ENCODE peak calls at places on chromosomes 6 and 20, in five cellular contexts. E is PC-3, K is OCI-LY7, R is HepG2, W is HCT116. S is an unnamed sample.
A peak's percentile ranks its signal among the peaks of the same experiment; 100 is the strongest.

GRCh38 chr6:136647363-136647763 is 97.1 kb upstream of the MAP7 start:
- DNase-seq in E (no peak), K (no peak), R (no peak), W (no peak), S (no peak)

GRCh38 chr6:157430834-157431233 is 49.8 kb downstream of the ZDHHC14 start:
- DNase-seq in E (no peak), K (no peak), R (no peak), W (no peak), S (no peak)

GRCh38 chr6:170048615-170049256 is 242.1 kb downstream of the DLL1 start:
- DNase-seq in E (peak; percentile 35), K (no peak), R (no peak), W (no peak), S (no peak)

GRCh38 chr6:42429042-42429574 is 22.6 kb downstream of the TRERF1 start:
- DNase-seq in E (no peak), K (no peak), R (no peak), W (no peak), S (no peak)

GRCh38 chr6:141152951-141153350 is 979.8 kb upstream of the GJE1 start:
- DNase-seq in E (peak; percentile 4), K (no peak), R (no peak), W (no peak), S (no peak)

GRCh38 chr6:104326173-104327001 is 533.3 kb downstream of the HACE1 start:
- DNase-seq in E (peak; percentile 69), K (no peak), R (no peak), W (no peak), S (peak; percentile 22)

GRCh38 chr6:14944593-14944992 is 301.3 kb upstream of the JARID2 start:
- DNase-seq in E (peak; percentile 35), K (no peak), R (no peak), W (no peak), S (peak; percentile 65)

GRCh38 chr6:122154912-122155516 is 244.4 kb upstream of the HSF2 start:
- DNase-seq in E (no peak), K (no peak), R (no peak), W (no peak), S (no peak)

GRCh38 chr20:37220796-37221195 is 40.8 kb downstream of the GHRH start:
- DNase-seq in E (no peak), K (no peak), R (no peak), W (no peak), S (no peak)

GRCh38 chr6:40552926-40553325 is 34.2 kb downstream of the LRFN2 start:
- DNase-seq in E (no peak), K (no peak), R (no peak), W (no peak), S (no peak)

GRCh38 chr6:152651986-152652385 is 14.8 kb upstream of the SYNE1 start:
- DNase-seq in E (no peak), K (no peak), R (no peak), W (no peak), S (no peak)

GRCh38 chr6:11009353-11009752 is 34.8 kb downstream of the ELOVL2 start:
- DNase-seq in E (peak; percentile 62), K (no peak), R (peak; percentile 65), W (peak; percentile 34), S (no peak)

GRCh38 chr6:6631526-6632276 is 43.2 kb downstream of the LY86 start:
- DNase-seq in E (peak; percentile 14), K (no peak), R (no peak), W (no peak), S (no peak)

GRCh38 chr20:57089701-57090144 is 176.7 kb downstream of the BMP7 start:
- DNase-seq in E (peak; percentile 83), K (peak; percentile 80), R (peak; percentile 63), W (peak; percentile 34), S (peak; percentile 57)

GRCh38 chr6:3277851-3278416 is 19.2 kb downstream of the PSMG4 start:
- DNase-seq in E (no peak), K (no peak), R (no peak), W (no peak), S (no peak)

GRCh38 chr6:17012421-17013225 is 89.2 kb upstream of the STMND1 start:
- DNase-seq in E (peak; percentile 15), K (no peak), R (no peak), W (no peak), S (no peak)

GRCh38 chr6:163443985-163444553 is 29.6 kb downstream of the QKI start:
- DNase-seq in E (no peak), K (no peak), R (peak; percentile 20), W (no peak), S (no peak)

GRCh38 chr6:25952535-25952934 is 10.1 kb upstream of the TRIM38 start:
- DNase-seq in E (no peak), K (no peak), R (no peak), W (no peak), S (no peak)

GRCh38 chr6:32181148-32181702 is 2.8 kb downstream of the AGER start:
- DNase-seq in E (no peak), K (no peak), R (no peak), W (no peak), S (no peak)

GRCh38 chr20:50034567-50035170 is 51.9 kb downstream of the SNAI1 start:
- DNase-seq in E (peak; percentile 88), K (no peak), R (no peak), W (no peak), S (no peak)

GRCh38 chr6:112802154-112802553 is 455.0 kb downstream of the RFPL4B start:
- DNase-seq in E (peak; percentile 63), K (no peak), R (no peak), W (no peak), S (no peak)

GRCh38 chr6:137013738-137014602 is 30.8 kb downstream of the IL20RA start:
- DNase-seq in E (peak; percentile 75), K (peak; percentile 4), R (peak; percentile 18), W (peak; percentile 26), S (peak; percentile 52)

GRCh38 chr6:117601811-117602150 is 530 bp downstream of the GOPC start:
- DNase-seq in E (no peak), K (peak; percentile 45), R (no peak), W (no peak), S (no peak)

GRCh38 chr6:137731960-137732616 is 135.0 kb upstream of the TNFAIP3 start:
- DNase-seq in E (peak; percentile 86), K (no peak), R (peak; percentile 99), W (no peak), S (peak; percentile 87)

GRCh38 chr20:46020515-46020914 is 8.5 kb upstream of the SLC12A5 start:
- DNase-seq in E (no peak), K (peak; percentile 38), R (no peak), W (no peak), S (no peak)

GRCh38 chr6:125798734-125799510 is 8.2 kb downstream of the NCOA7 start:
- DNase-seq in E (no peak), K (peak; percentile 83), R (no peak), W (no peak), S (peak; percentile 69)

GRCh38 chr20:36925234-36925633 is 26.3 kb downstream of the SAMHD1 start:
- DNase-seq in E (no peak), K (no peak), R (no peak), W (no peak), S (no peak)

GRCh38 chr6:46048646-46049297 is 33.1 kb upstream of the CLIC5 start:
- DNase-seq in E (no peak), K (no peak), R (no peak), W (no peak), S (no peak)

GRCh38 chr6:2794171-2794730 is 29.1 kb downstream of the WRNIP1 start:
- DNase-seq in E (peak; percentile 76), K (no peak), R (no peak), W (no peak), S (no peak)

GRCh38 chr6:81938991-81939773 is 186.7 kb upstream of the TENT5A start:
- DNase-seq in E (peak; percentile 76), K (no peak), R (no peak), W (peak; percentile 29), S (peak; percentile 31)

GRCh38 chr6:25490018-25490865 is 161.8 kb upstream of the SCGN start:
- DNase-seq in E (peak; percentile 92), K (peak; percentile 93), R (peak; percentile 76), W (peak; percentile 69), S (peak; percentile 68)

GRCh38 chr6:133977983-133978895 is 25.2 kb downstream of the TBPL1 start:
- DNase-seq in E (peak; percentile 36), K (no peak), R (no peak), W (no peak), S (no peak)

GRCh38 chr6:39430968-39431523 is 108.5 kb upstream of the KCNK16 start:
- DNase-seq in E (no peak), K (no peak), R (no peak), W (no peak), S (peak; percentile 71)

GRCh38 chr6:37589198-37589597 is 89.5 kb upstream of the CCDC167 start:
- DNase-seq in E (no peak), K (no peak), R (no peak), W (no peak), S (no peak)

GRCh38 chr6:37585937-37586336 is 86.2 kb upstream of the CCDC167 start:
- DNase-seq in E (no peak), K (no peak), R (no peak), W (no peak), S (no peak)

GRCh38 chr6:37588745-37589139 is 89.0 kb upstream of the CCDC167 start:
- DNase-seq in E (no peak), K (no peak), R (no peak), W (no peak), S (no peak)

GRCh38 chr6:37585523-37585905 is 85.8 kb upstream of the CCDC167 start:
- DNase-seq in E (no peak), K (no peak), R (no peak), W (no peak), S (no peak)

GRCh38 chr6:37587776-37588744 is 88.4 kb upstream of the CCDC167 start:
- DNase-seq in E (no peak), K (no peak), R (no peak), W (no peak), S (no peak)
- TF ChIP-seq CTCF in E (no peak), K (no peak), R (no peak), W (no peak), S (no peak)

GRCh38 chr6:100730581-100730980 is 150.5 kb downstream of the ASCC3 start:
- DNase-seq in E (no peak), K (peak; percentile 23), R (no peak), W (no peak), S (no peak)
- H3K4me2 ChIP-seq in E (no peak overlapping the region), K (no peak overlapping the region), R (no peak overlapping the region), W (no peak overlapping the region), S (no peak overlapping the region)

DNA sequence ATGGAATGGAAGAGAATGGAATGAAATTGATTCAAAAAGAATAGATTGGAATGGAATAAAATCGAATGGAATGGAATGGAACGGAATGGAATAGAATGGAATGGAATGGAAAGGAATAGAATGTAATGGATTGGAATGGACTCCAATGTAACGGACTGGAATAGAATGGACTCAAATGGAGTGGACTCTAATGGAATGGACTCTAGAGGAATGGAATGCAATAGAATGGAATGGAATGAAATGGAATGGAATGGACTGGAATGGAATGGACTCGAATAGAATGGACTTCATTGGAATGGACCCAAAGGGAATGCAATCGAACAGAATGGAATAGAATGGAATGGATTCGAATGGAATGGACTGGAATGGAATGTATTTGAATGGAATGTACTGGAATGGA is 19.7 kb upstream of the DEFB115 start:
- DNase-seq in E (no peak), K (no peak), R (no peak), W (no peak), S (no peak)
- H3K9me3 ChIP-seq in E (peaks cover 90% of the 10 kb centered on the region), K (peaks cover 83% of the 10 kb centered on the region), R (peaks cover 100% of the 10 kb centered on the region), W (peaks cover 97% of the 10 kb centered on the region), S (peaks cover 68% of the 10 kb centered on the region)

DNA sequence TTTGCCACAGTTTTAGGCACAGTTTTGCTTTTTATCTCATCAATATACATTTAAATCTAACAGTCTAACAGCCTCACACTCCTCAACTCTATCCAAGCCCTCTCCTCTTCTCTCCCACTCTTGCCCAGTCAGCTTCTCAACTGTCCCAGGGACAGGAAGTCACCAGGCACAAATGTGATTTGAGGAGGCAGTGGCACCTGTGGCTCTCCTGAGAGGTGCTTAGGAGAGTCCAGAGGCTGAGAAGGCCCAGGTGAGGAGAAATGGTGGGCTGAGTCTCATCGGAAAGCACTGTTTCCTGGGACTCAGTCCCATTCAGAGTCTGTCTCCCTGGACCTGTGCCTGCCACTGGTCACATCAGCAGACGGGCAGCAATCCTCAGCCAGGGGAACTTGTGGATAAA is 4.7 kb downstream of the GDF5 start:
- DNase-seq in E (no peak), K (no peak), R (no peak), W (no peak), S (no peak)
- TF ChIP-seq CTCF in E (no peak), K (no peak), R (no peak), W (no peak), S (no peak)

S was measured in PC-9.